ENCODE peak calls at places on chromosomes 7 and 10, in six cellular contexts. V is skeletal muscle cell, S is OCI-LY7, B is transverse colon, K is upper lobe of right lung, J is lower lobe of right lung. I is an unnamed sample.

GRCh38 chr7:604038-604883 is 84.6 kb upstream of the PDGFA start:
- DNase-seq in S (no peak), V (peak), J (peak), B (peak), K (peak), I (no peak)

GRCh38 chr7:21966271-21966670 is 20.6 kb upstream of the CDCA7L start:
- DNase-seq in V (no peak), B (no peak), S (peak), K (no peak), J (no peak), I (no peak)

GRCh38 chr7:132430466-132430862 is 145.8 kb downstream of the PLXNA4 start:
- DNase-seq in S (no peak), J (no peak), B (no peak), K (no peak), V (no peak), I (no peak)

GRCh38 chr10:34507217-34507616 is 307.9 kb downstream of the PARD3 start:
- DNase-seq in B (no peak), J (no peak), K (no peak), V (no peak), S (no peak), I (no peak)

GRCh38 chr7:42886129-42886528 is 25.7 kb downstream of the C7orf25 start:
- DNase-seq in B (no peak), S (peak), J (no peak), K (no peak), V (no peak), I (no peak)

GRCh38 chr7:130273081-130273699 is 6.5 kb downstream of the CPA2 start:
- DNase-seq in B (no peak), S (no peak), K (no peak), V (peak), J (no peak), I (no peak)

GRCh38 chr10:104328916-104329710 is 9.2 kb downstream of the ITPRIP start:
- DNase-seq in V (peak), B (no peak), S (peak), J (peak), K (no peak), I (peak)

GRCh38 chr7:150451097-150451793 is 815 bp downstream of the GIMAP8 start:
- DNase-seq in V (no peak), B (peak), K (no peak), J (peak), S (no peak), I (no peak)

GRCh38 chr10:80465839-80466590 is 11.9 kb downstream of the TSPAN14 start:
- DNase-seq in J (no peak), K (no peak), S (peak), B (no peak), V (no peak), I (no peak)

GRCh38 chr7:69825031-69825681 is 226.9 kb downstream of the AUTS2 start:
- DNase-seq in K (no peak), V (no peak), B (no peak), J (no peak), S (peak), I (no peak)

GRCh38 chr10:75428434-75429158 is 2.8 kb upstream of the LRMDA start:
- DNase-seq in S (no peak), V (peak), K (no peak), B (no peak), J (no peak), I (no peak)

GRCh38 chr10:44382131-44382858 is 2.6 kb downstream of the CXCL12 start:
- DNase-seq in V (no peak), S (no peak), J (no peak), K (peak), B (no peak), I (no peak)
- H3K4me3 ChIP-seq in V (peak), S (no peak), J (peak), K (peak), B (peak), I (no peak)

GRCh38 chr7:47453093-47454056 is 128.5 kb downstream of the TNS3 start:
- DNase-seq in S (no peak), B (peak), K (peak), J (peak), V (peak), I (peak)
- H3K4me3 ChIP-seq in S (no peak), B (no peak), K (peak), J (peak), V (peak), I (peak)

DNA sequence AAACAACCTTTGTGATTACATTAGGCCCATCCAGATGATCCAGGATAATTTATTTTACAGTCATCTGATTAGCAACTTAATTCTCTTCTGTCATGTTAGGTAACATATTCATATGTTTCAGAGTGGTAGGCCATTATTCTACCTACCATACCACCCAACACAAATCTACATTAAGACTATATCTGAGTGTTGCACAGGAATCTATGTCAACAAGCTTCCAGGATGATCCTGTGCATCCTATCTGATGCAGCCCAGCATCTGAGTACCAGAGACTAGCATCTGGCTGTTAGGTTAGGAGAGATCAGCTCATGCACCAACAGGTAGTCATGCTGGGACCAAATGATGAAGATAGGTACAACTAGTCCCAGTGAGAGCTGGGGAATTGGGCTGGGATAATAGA is 1.3 kb upstream of the DDX56 start:
- DNase-seq in S (no peak), V (no peak), K (no peak), J (no peak), B (no peak), I (no peak)
- H3K4me3 ChIP-seq in S (no peak), V (no peak), K (no peak), J (no peak), B (no peak), I (no peak)

GRCh38 chr7:15560968-15561367 is 847 bp downstream of the AGMO start:
- DNase-seq in V (no peak), K (no peak), J (no peak), S (no peak), B (no peak), I (no peak)
- H3K4me3 ChIP-seq in V (no peak), K (peak), J (no peak), S (no peak), B (peak), I (no peak)

DNA sequence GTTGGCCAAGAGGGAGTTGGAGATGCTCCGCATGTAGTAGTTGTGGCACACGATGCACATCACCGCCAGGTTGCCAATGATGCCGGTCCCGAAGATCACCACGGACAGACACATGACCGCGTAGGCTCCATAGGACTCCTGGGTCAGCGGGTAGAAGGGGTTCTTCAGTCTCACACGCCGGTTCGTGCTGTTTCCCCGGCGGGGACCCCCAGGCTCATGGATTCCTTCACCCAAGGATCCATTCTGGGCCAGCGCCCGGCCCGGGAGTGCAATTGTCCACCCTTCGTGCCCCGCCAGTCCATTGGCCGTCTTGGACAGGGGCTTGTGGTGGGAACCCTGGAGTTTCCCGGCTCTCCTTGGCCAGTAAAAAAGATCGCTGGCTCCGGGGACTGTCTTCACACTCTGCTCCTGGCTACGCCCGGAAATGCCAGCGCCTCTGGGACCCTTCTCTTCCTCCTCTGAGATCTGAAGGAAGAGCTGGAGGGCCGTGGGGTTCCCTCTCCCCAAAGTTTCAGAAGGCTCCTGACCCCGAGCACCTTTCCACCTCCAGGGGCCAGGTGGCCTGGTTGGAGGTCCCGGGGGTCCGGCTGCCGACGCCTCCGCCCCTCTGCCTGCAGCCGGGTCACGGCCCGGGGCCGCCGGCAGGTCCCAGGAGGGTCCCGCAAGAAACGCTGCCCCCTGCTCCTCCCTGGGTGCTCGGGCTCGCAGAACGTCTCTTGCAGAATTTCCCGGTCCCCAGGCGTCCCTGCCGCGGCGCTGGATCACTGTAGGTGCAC is 1.3 kb downstream of the GPR37 start:
- DNase-seq in J (no peak), V (no peak), S (no peak), B (no peak), K (no peak), I (no peak)
- H3K4me3 ChIP-seq in J (peak), V (peak), S (no peak), B (peak), K (peak), I (peak)

GRCh38 chr7:73437091-73437490 is 3.5 kb downstream of the FZD9 start:
- DNase-seq in S (no peak), V (no peak), K (no peak), B (no peak), J (no peak), I (no peak)

GRCh38 chr7:73436031-73436929 is 2.7 kb downstream of the FZD9 start:
- DNase-seq in S (no peak), J (no peak), V (no peak), K (no peak), B (no peak), I (no peak)

GRCh38 chr7:73434701-73435069 is 1.1 kb downstream of the FZD9 start:
- DNase-seq in B (no peak), V (no peak), J (no peak), S (no peak), K (no peak), I (no peak)

GRCh38 chr7:73433924-73434700 is 534 bp downstream of the FZD9 start:
- DNase-seq in S (no peak), K (no peak), V (no peak), B (no peak), J (no peak), I (no peak)

GRCh38 chr7:73435471-73436009 is 2.0 kb downstream of the FZD9 start:
- DNase-seq in K (no peak), S (no peak), J (no peak), B (no peak), V (no peak), I (no peak)
- H3K4me3 ChIP-seq in K (no peak), S (no peak), J (no peak), B (no peak), V (no peak), I (no peak)

DNA sequence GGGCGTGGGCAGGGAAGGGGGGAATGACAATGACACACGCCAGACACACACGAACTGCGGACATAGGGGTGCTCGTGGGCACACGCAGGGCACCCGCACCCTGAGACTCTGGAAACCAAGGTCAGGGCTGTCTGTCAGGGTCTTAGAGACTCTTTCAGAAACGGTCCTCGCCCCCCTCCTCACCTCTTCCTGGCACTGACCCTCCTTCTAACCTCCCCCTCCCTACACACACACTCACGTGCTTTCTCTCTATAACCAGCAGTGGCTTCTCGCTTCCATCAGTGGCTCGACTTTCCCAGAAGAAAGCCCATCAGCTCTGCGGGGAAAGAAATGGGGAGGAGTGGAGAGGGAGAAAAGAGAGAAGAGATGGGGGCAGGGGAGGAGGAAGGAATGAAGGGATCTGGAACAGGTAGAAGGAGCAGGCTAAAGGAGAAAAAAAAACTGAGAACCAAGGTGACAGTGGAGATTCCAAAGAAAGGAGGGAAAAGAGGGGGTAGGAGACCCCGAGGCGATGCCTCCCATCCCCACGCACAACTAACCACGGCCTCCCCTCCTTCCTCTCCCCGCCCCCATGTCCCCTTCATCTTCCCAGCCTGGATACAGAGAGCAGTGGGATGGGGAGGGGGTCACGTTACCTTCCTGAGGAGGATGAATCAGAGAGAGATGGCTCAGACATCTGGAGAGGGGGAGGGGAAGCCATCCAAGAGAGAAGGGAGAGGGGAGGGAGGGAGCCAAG is 1.7 kb upstream of the VGF start:
- DNase-seq in S (no peak), V (no peak), K (no peak), B (no peak), J (no peak), I (no peak)
- H3K4me3 ChIP-seq in S (no peak), V (peak), K (no peak), B (no peak), J (no peak), I (no peak)

DNA sequence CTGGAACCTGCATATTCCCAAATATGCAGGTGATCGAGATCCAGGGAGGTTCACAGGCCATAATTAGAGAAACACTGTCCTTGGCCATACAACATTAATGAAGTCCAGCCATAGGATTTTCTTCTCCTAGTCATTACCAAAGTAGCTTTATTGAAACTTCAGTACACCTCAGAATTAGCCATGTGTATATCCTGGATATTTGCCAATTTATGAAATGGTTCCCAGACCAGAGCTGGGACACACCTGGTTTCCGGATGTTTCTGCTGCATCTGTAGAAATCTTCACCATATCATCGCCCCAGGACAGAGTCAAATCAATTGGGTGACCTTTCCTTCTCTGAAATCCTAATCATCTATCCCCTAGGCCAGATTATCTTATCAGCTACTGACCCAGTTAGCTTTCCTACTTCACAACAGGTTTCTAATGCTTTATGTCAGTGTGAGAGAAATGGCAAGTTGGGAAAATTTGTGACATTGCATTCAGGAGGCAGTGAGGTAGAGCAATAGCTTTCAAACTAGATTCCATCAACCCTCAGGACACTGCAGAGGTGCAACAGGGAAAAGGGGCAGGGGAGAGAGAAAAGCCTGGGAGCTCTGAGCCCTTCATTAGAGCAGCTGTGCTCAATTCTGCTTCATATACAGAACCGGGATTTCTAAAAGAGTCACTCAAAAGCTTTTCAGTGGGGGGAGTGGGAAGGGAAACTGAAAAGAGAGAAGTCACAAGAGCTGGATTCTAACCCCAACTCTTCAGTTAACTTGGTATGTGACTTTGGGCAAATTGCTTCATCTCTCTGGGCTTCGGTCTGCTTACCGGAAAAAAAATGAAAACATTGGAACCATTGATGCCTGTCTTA is 118.8 kb upstream of the KMT2E start:
- DNase-seq in B (no peak), K (no peak), J (no peak), V (no peak), S (no peak), I (no peak)
- H3K4me3 ChIP-seq in B (no peak), K (no peak), J (no peak), V (no peak), S (no peak), I (no peak)

DNA sequence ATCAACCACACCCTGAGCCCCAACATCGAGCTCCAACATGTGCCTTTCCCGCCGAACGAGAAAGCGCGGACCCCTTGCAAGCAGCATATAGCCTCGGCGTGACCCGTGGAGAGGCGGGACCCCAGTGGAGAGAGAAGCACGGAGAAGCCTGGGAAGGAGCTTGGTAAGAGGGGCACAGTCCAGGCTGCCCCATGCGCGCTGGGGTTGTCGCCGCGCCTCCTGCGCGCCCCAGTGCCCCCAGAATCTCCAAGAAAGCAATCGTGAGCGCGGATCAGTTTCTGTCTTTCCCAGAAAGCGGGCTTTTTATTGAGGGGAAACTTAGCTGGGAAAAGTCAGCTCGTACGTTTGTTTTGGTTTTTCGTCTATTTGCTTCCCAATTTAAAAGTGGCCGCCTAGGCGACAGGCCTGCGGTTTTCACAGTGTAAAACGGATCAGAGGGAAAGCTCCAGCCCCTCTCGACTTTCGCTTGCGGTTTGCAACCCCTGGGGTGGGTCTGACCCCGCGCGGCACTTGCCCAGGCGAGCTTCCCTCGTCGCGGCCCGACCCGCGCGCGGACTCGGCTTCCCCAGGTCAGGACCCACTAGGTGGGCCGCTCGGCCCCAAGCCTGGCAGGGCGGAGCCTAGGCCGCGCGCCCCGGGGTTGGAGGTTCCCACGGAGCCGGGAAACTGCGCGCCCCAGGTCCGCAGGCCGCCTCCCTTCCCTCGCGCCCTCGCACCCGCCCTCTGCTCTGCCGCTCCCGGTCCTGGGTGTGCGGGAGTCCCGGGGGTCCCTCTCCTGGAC is 31.1 kb downstream of the SKIDA1 start:
- DNase-seq in S (no peak), B (no peak), J (peak), V (no peak), K (peak), I (no peak)
- H3K4me3 ChIP-seq in S (no peak), B (peak), J (peak), V (peak), K (peak), I (peak)